ENCODE peak calls at places on chromosomes 7 and 10, in eight cellular contexts. G is astrocyte of the cerebellum, L is HuH-7, K is epithelial cell of esophagus, A is HS-5, J is NCI-H2227 treated with DMSO at 0.1 percent for 48 hours, Y is left lung, Q is choroid plexus epithelial cell. V is an unnamed sample.

GRCh38 chr7:150388709-150389531 is 9.8 kb downstream of the ZNF775 start:
- DNase-seq in Q (peak), J (no peak), A (no peak), L (peak), G (peak), K (peak), Y (peak), V (no peak)

GRCh38 chr7:106480161-106480579 is 180.8 kb downstream of the CCDC71L start:
- DNase-seq in G (no peak), L (no peak), A (no peak), Y (no peak), K (no peak), J (no peak), Q (peak), V (no peak)

GRCh38 chr7:124723012-124723411 is 42.6 kb downstream of the GPR37 start:
- DNase-seq in L (no peak), K (peak), A (peak), Q (peak), Y (no peak), J (no peak), G (peak), V (peak)

GRCh38 chr10:61028861-61029361 is 84.9 kb upstream of the RHOBTB1 start:
- DNase-seq in J (no peak), Y (no peak), L (no peak), A (peak), K (no peak), Q (no peak), G (peak), V (no peak)

GRCh38 chr7:82690944-82691343 is 247.4 kb upstream of the CACNA2D1 start:
- DNase-seq in Y (no peak), A (no peak), Q (no peak), L (no peak), J (no peak), G (no peak), K (no peak), V (no peak)

GRCh38 chr7:6430271-6430940 is 17.3 kb downstream of the DAGLB start:
- DNase-seq in L (peak), G (no peak), Y (no peak), A (peak), K (peak), J (no peak), Q (peak), V (no peak)

GRCh38 chr7:11127112-11127785 is 153.6 kb downstream of the PHF14 start:
- DNase-seq in A (no peak), G (no peak), K (no peak), L (no peak), J (no peak), Y (no peak), Q (no peak), V (no peak)

GRCh38 chr7:29297194-29297890 is 102.8 kb downstream of the CHN2 start:
- DNase-seq in L (no peak), Y (no peak), K (no peak), J (no peak), A (no peak), Q (no peak), G (no peak), V (no peak)

V was measured in MCF 10A.